ENCODE peak calls at places on chromosomes 1 and 21, in seven cellular contexts. R is mesendoderm, C is IMR-90, P is neuronal stem cell, U is H1, G is H9, A is mesenchymal stem cell. Q is an unnamed sample.
A peak's percentile ranks its signal among the peaks of the same experiment; 100 is the strongest.

GRCh38 chr1:162687870-162688269 is 55.6 kb downstream of the DDR2 start:
- DNase-seq in U (no peak), C (no peak), P (no peak), G (no peak), R (no peak), A (no peak), Q (no peak)

GRCh38 chr1:179175011-179175934 is 54.2 kb downstream of the ABL2 start:
- DNase-seq in G (no peak), A (peak; percentile 75), P (no peak), R (peak; percentile 17), U (no peak), C (peak; percentile 55), Q (no peak)

GRCh38 chr1:24506706-24507422 is 4.2 kb downstream of the RCAN3 start:
- DNase-seq in A (no peak), U (no peak), C (no peak), G (no peak), R (peak; percentile 74), P (no peak), Q (no peak)

GRCh38 chr1:113109908-113110554 is 37.0 kb downstream of the LRIG2 start:
- DNase-seq in A (peak; percentile 95), U (no peak), R (no peak), G (no peak), P (no peak), C (peak; percentile 98), Q (peak; percentile 86)

GRCh38 chr1:7407547-7407895 is 363.6 kb upstream of the VAMP3 start:
- DNase-seq in A (no peak), P (no peak), U (no peak), R (no peak), C (no peak), G (peak; percentile 18), Q (no peak)

GRCh38 chr1:203086992-203087763 is 1.4 kb upstream of the MYOG start:
- DNase-seq in U (no peak), A (no peak), G (peak; percentile 24), R (peak; percentile 97), P (no peak), C (no peak), Q (no peak)

GRCh38 chr21:40841524-40842196 is 5.3 kb downstream of the DSCAM start:
- DNase-seq in G (peak; percentile 81), U (peak; percentile 34), C (no peak), A (no peak), P (peak; percentile 44), R (peak; percentile 89), Q (peak; percentile 53)

GRCh38 chr1:228207851-228208821 is at the start of gene OBSCN:
- DNase-seq in P (no peak), G (no peak), A (no peak), U (no peak), C (no peak), R (no peak), Q (no peak)

GRCh38 chr1:9766759-9767442 is 56.9 kb downstream of the CLSTN1 start:
- DNase-seq in P (no peak), R (peak; percentile 73), A (peak; percentile 99), G (no peak), C (peak; percentile 100), U (no peak), Q (peak; percentile 99)

GRCh38 chr1:100296140-100296539 is 30.1 kb downstream of the RTCA start:
- DNase-seq in A (no peak), G (no peak), R (no peak), U (no peak), C (no peak), P (no peak), Q (no peak)

GRCh38 chr1:197222025-197222685 is 45.9 kb upstream of the CRB1 start:
- DNase-seq in A (no peak), P (no peak), U (no peak), G (no peak), C (no peak), R (peak; percentile 23), Q (peak; percentile 89)

GRCh38 chr1:210792703-210793102 is 341.2 kb downstream of the KCNH1 start:
- DNase-seq in A (peak; percentile 86), U (no peak), P (no peak), C (peak; percentile 87), R (peak; percentile 73), G (no peak), Q (peak; percentile 39)

GRCh38 chr1:6471969-6472368 is 6.0 kb upstream of the TNFRSF25 start:
- DNase-seq in P (no peak), G (no peak), R (no peak), A (no peak), U (no peak), C (no peak), Q (peak; percentile 95)

GRCh38 chr1:213060836-213061235 is 9.8 kb downstream of the RPS6KC1 start:
- DNase-seq in C (no peak), A (no peak), G (no peak), U (no peak), P (no peak), R (peak; percentile 25), Q (peak; percentile 64)

GRCh38 chr21:35046223-35046690 is 2.8 kb downstream of the RUNX1 start:
- DNase-seq in G (no peak), A (no peak), P (no peak), U (no peak), C (no peak), R (no peak), Q (no peak)

GRCh38 chr1:93595749-93596148 is 85.9 kb downstream of the BCAR3 start:
- DNase-seq in A (no peak), U (no peak), G (no peak), P (no peak), C (no peak), R (peak; percentile 54), Q (no peak)
- H3K4me2 ChIP-seq in A (no peak overlapping the region), U (no peak overlapping the region), G (no peak overlapping the region), P (no peak overlapping the region), C (no peak overlapping the region), R (no peak overlapping the region), Q (no peak overlapping the region)

GRCh38 chr1:117162806-117163205 is 41.3 kb upstream of the TRIM45 start:
- DNase-seq in G (no peak), P (no peak), U (no peak), C (no peak), A (peak; percentile 32), R (no peak), Q (peak; percentile 22)

GRCh38 chr1:117169871-117170596 is 40.7 kb downstream of the VTCN1 start:
- DNase-seq in A (no peak), G (no peak), R (peak; percentile 44), P (no peak), C (no peak), U (no peak), Q (no peak)

GRCh38 chr1:117164209-117164608 is 42.7 kb upstream of the TRIM45 start:
- DNase-seq in U (no peak), A (no peak), R (no peak), C (no peak), P (no peak), G (no peak), Q (no peak)

GRCh38 chr1:117166076-117166475 is 44.5 kb upstream of the TRIM45 start:
- DNase-seq in A (peak; percentile 95), U (no peak), R (no peak), G (no peak), C (peak; percentile 95), P (no peak), Q (no peak)

DNA sequence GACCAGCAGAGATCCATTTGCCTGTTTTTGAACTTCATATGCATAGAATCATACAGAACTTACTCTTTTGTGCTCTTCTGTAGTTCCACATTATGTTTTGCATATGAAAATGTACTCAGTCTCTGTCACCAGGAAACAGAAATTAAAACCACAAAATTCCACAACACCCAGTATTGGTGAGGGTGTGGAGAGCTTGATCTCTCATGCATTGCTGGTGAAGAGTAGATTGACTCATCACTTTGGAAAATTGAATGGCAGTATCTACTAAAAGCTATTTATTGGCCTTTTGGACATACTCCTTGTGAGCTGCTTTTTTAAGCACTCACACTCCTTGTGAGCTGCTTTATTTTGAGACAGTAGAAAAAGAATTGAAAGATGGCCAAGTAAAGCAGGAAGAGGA is 43.3 kb downstream of the VTCN1 start:
- DNase-seq in R (no peak), U (no peak), C (no peak), A (peak; percentile 19), P (no peak), G (no peak), Q (no peak)
- H3K23ac ChIP-seq in R (no peak overlapping the region), U (no peak overlapping the region), C (no peak overlapping the region), A (no peak overlapping the region), P (no peak overlapping the region), G (no peak overlapping the region), Q (no peak overlapping the region)

DNA sequence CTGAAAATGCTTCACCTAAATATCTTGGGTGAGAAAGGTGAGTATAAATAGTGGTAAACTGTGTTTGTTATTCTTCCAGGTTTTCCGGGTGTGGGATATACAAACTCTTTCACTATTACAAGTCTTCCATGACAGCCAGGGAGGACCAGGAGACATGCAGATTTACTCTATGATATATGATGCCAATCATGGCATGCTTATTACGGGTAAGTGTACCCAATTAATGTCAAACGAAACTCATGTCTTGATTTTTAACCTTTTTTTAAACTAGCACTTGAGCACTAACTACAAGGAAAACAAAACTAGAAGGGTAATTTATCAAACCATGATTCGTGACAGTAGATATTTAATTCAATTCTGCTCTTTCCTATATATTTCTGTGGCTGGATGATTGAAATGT is 86.2 kb downstream of the WDR64 start:
- DNase-seq in P (no peak), C (no peak), A (no peak), R (no peak), G (no peak), U (no peak), Q (no peak)
- H3K4me1 ChIP-seq in P (no peaks in the 10 kb centered on the region), C (no peaks in the 10 kb centered on the region), A (no peaks in the 10 kb centered on the region), R (no peaks in the 10 kb centered on the region), G (no peaks in the 10 kb centered on the region), U (no peaks in the 10 kb centered on the region), Q (no peaks in the 10 kb centered on the region)

GRCh38 chr1:78292361-78292760 is 198.4 kb upstream of the PTGFR start:
- DNase-seq in A (peak; percentile 22), G (no peak), P (no peak), C (peak; percentile 51), R (no peak), U (no peak), Q (peak; percentile 51)
- H3K4me2 ChIP-seq in A (no peak overlapping the region), G (no peak overlapping the region), P (no peak overlapping the region), C (no peak overlapping the region), R (no peak overlapping the region), U (no peak overlapping the region), Q (no peak overlapping the region)

DNA sequence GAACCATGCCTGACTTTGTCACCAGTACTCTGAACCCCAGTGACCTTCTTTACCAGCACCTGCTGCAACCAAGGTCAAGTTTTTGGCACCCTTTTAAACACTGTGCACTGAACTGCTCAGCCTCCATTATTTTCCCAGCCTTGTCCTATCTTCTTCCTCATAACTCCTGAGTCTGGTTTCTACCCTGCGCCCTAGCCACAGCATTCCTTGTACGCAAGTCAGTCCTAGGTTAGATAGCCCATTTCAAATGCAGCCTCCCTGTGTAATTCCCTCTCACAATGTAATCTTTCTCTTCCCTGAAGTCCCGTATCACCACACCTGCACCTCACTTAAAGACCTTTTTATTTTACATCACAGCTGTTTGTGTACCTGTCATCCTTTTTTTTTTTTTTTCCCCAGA is 37.2 kb downstream of the DNTTIP2 start:
- DNase-seq in P (no peak), C (no peak), U (no peak), A (no peak), R (no peak), G (no peak), Q (peak; percentile 44)
- H3K23ac ChIP-seq in P (no peak overlapping the region), C (no peak overlapping the region), U (no peak overlapping the region), A (no peak overlapping the region), R (no peak overlapping the region), G (no peak overlapping the region), Q (no peak overlapping the region)